ENCODE peak calls at places on chromosomes 5 and 9, in eight cellular contexts. Q is activated T-helper 2 cell treated with anti-CD3 and anti-CD28 coated beads, Interferon-gamma antibody, Interleukin-2, Interleukin-4, amounts not matched to agents 10 μg/mL and 5 μg/mL and 100 μg/mL, durations not matched to agents 14 hours and 24 hours and 36 hours; Y is NCI-H1436; P is HFF-Myc; S is effector CD4-positive, alpha-beta T cell; T is COR-L47; B is T-helper 2 cell; L is lower lobe of right lung. J is an unnamed sample.

GRCh38 chr5:141692919-141693848 is 11.2 kb upstream of the ARAP3 start:
- DNase-seq in Q (peak), Y (no peak), P (no peak), S (peak), T (no peak), B (no peak), L (no peak), J (no peak)

GRCh38 chr5:16384222-16384621 is 81.4 kb downstream of the ZNF622 start:
- DNase-seq in Q (no peak), Y (no peak), P (no peak), S (no peak), T (no peak), B (no peak), L (no peak), J (no peak)

GRCh38 chr5:168712280-168712924 is 133.2 kb upstream of the PANK3 start:
- DNase-seq in Q (no peak), Y (no peak), P (peak), S (no peak), T (no peak), B (no peak), L (no peak), J (no peak)

GRCh38 chr5:34057118-34057517 is 14.1 kb upstream of the C1QTNF3 start:
- DNase-seq in Q (no peak), Y (no peak), P (no peak), S (no peak), T (no peak), B (no peak), L (no peak), J (no peak)

GRCh38 chr5:137995077-137995746 is 37.7 kb downstream of the FAM13B start:
- DNase-seq in Q (no peak), Y (no peak), P (no peak), S (no peak), T (no peak), B (no peak), L (no peak), J (no peak)

GRCh38 chr5:121940741-121941140 is 21.0 kb upstream of the SRFBP1 start:
- DNase-seq in Q (no peak), Y (no peak), P (no peak), S (no peak), T (no peak), B (no peak), L (no peak), J (no peak)

GRCh38 chr9:129380961-129381401 is 202.9 kb upstream of the IER5L start:
- DNase-seq in Q (no peak), Y (no peak), P (no peak), S (no peak), T (no peak), B (no peak), L (no peak), J (no peak)

GRCh38 chr5:54844905-54845566 is 140.4 kb downstream of the ESM1 start:
- DNase-seq in Q (no peak), Y (peak), P (peak), S (no peak), T (peak), B (no peak), L (no peak), J (no peak)

GRCh38 chr9:36827593-36827992 is 206.5 kb downstream of the PAX5 start:
- DNase-seq in Q (no peak), Y (no peak), P (no peak), S (no peak), T (no peak), B (no peak), L (no peak), J (no peak)

GRCh38 chr5:179137643-179138567 is 77.7 kb downstream of the ZNF354C start:
- DNase-seq in Q (no peak), Y (no peak), P (no peak), S (no peak), T (no peak), B (no peak), L (peak), J (no peak)

GRCh38 chr5:157860898-157861894 is 2.3 kb upstream of the CLINT1 start:
- DNase-seq in Q (no peak), Y (no peak), P (no peak), S (no peak), T (no peak), B (no peak), L (no peak), J (no peak)

GRCh38 chr5:4766101-4766500 is 374.0 kb upstream of the ADAMTS16 start:
- DNase-seq in Q (no peak), Y (no peak), P (no peak), S (no peak), T (no peak), B (no peak), L (no peak), J (no peak)

GRCh38 chr5:65102501-65102825 is 333.7 kb downstream of the CWC27 start:
- DNase-seq in Q (no peak), Y (no peak), P (no peak), S (no peak), T (no peak), B (no peak), L (no peak), J (no peak)

GRCh38 chr5:118366429-118366828 is 621.9 kb downstream of the DTWD2 start:
- DNase-seq in Q (no peak), Y (no peak), P (no peak), S (no peak), T (no peak), B (no peak), L (no peak), J (no peak)

GRCh38 chr9:108677776-108678175 is 178.0 kb downstream of the ACTL7B start:
- DNase-seq in Q (no peak), Y (no peak), P (no peak), S (no peak), T (no peak), B (no peak), L (no peak), J (no peak)

GRCh38 chr5:143101134-143101533 is 302.4 kb downstream of the NR3C1 start:
- DNase-seq in Q (no peak), Y (no peak), P (no peak), S (no peak), T (no peak), B (no peak), L (no peak), J (no peak)

GRCh38 chr9:35756275-35756742 is 2.2 kb upstream of the MSMP start:
- DNase-seq in Q (no peak), Y (no peak), P (no peak), S (peak), T (no peak), B (peak), L (peak), J (peak)

GRCh38 chr5:144144956-144145751 is 25.3 kb downstream of the YIPF5 start:
- DNase-seq in Q (no peak), Y (peak), P (no peak), S (no peak), T (peak), B (no peak), L (no peak), J (no peak)

GRCh38 chr9:79360387-79361347 is 211.1 kb upstream of the TLE4 start:
- DNase-seq in Q (no peak), Y (no peak), P (no peak), S (no peak), T (peak), B (no peak), L (no peak), J (no peak)

GRCh38 chr5:534006-534742 is 9.9 kb upstream of the SLC9A3 start:
- DNase-seq in Q (no peak), Y (no peak), P (no peak), S (no peak), T (no peak), B (no peak), L (peak), J (no peak)

GRCh38 chr9:74755355-74755754 is 132.4 kb downstream of the TRPM6 start:
- DNase-seq in Q (no peak), Y (no peak), P (no peak), S (no peak), T (no peak), B (no peak), L (no peak), J (no peak)